ENCODE peak calls at places on chromosomes 5 and 9, in nine cellular contexts. T is bronchial epithelial cell; O is SJSA1; C is activated effector memory CD4-positive, alpha-beta T cell treated with Interleukin-2 at 50 U/mL for 16 hours; Q is GM18507; H is dorsolateral prefrontal cortex; S is HuH-7; K is astrocyte of the hippocampus; L is AG09309. J is an unnamed sample.

GRCh38 chr5:30446456-30446855 is 747.0 kb upstream of the CDH6 start:
- DNase-seq in O (no peak), K (no peak), H (no peak), L (no peak), S (no peak), C (no peak), T (no peak), Q (no peak), J (no peak)

GRCh38 chr5:20300110-20300509 is 312.1 kb upstream of the CDH18 start:
- DNase-seq in K (no peak), O (no peak), T (no peak), L (no peak), S (no peak), C (no peak), H (no peak), Q (no peak), J (no peak)

GRCh38 chr5:135234242-135235000 is 164.6 kb downstream of the MACROH2A1 start:
- DNase-seq in L (no peak), T (no peak), Q (no peak), H (no peak), S (no peak), C (no peak), K (no peak), O (no peak), J (no peak)

GRCh38 chr9:111851536-111851935 is 45.1 kb upstream of the UGCG start:
- DNase-seq in L (no peak), T (peak), C (no peak), K (no peak), H (no peak), S (no peak), Q (no peak), O (peak), J (no peak)

GRCh38 chr9:111959468-111959941 is 62.9 kb downstream of the UGCG start:
- DNase-seq in O (peak), K (peak), Q (no peak), L (peak), H (no peak), T (peak), C (no peak), S (peak), J (peak)

GRCh38 chr5:33120671-33121070 is 320.1 kb upstream of the TARS1 start:
- DNase-seq in L (peak), S (no peak), K (peak), C (no peak), T (no peak), O (peak), Q (no peak), H (no peak), J (no peak)

GRCh38 chr5:96976-97640 is 5.1 kb downstream of the PLEKHG4B start:
- DNase-seq in O (no peak), S (no peak), K (no peak), L (no peak), T (no peak), H (no peak), Q (no peak), C (no peak), J (no peak)

GRCh38 chr9:4225291-4226119 is 74.4 kb downstream of the GLIS3 start:
- DNase-seq in L (peak), C (no peak), Q (no peak), T (peak), O (peak), K (peak), H (no peak), S (no peak), J (no peak)

J was measured in SW 1271.